ENCODE peak calls at places on chromosome 1, in ten cellular contexts. One of them, this sample, is unnamed.

GRCh38 chr1:111372336-111372965 is 55.1 kb downstream of the OVGP1 start:
- DNase-seq in mucosa of descending colon: no peak
- DNase-seq in HS-27A: no peak
- DNase-seq in caudate nucleus: peak
- DNase-seq in GM12892: no peak
- DNase-seq in activated CD4-positive, alpha-beta T cell treated with anti-CD3 and anti-CD28 coated beads for 36 hours: no peak
- DNase-seq in HFF-Myc: no peak
- DNase-seq in lower lobe of right lung: no peak
- DNase-seq in stimulated activated naive B cell treated with anti-CD40 and anti-IgM and Interleukin-4, amounts not matched to agents 10 μg/mL and 1 μg/mL and 100 μg/mL, for 72 hours: no peak
- DNase-seq in stimulated activated CD4-positive, alpha-beta T cell treated with anti-CD3 and anti-CD28 coated beads, Interleukin-15, amount 100 ng/mL, for 24 hours: no peak
- DNase-seq in this sample: no peak

GRCh38 chr1:54384921-54385726 is 21.1 kb downstream of the SSBP3 start:
- DNase-seq in HS-27A: no peak
- DNase-seq in caudate nucleus: no peak
- DNase-seq in stimulated activated CD4-positive, alpha-beta T cell treated with anti-CD3 and anti-CD28 coated beads, Interleukin-15, amount 100 ng/mL, for 24 hours: no peak
- DNase-seq in stimulated activated naive B cell treated with anti-CD40 and anti-IgM and Interleukin-4, amounts not matched to agents 10 μg/mL and 1 μg/mL and 100 μg/mL, for 72 hours: no peak
- DNase-seq in lower lobe of right lung: no peak
- DNase-seq in HFF-Myc: no peak
- DNase-seq in GM12892: no peak
- DNase-seq in activated CD4-positive, alpha-beta T cell treated with anti-CD3 and anti-CD28 coated beads for 36 hours: no peak
- DNase-seq in mucosa of descending colon: peak
- DNase-seq in this sample: peak

GRCh38 chr1:17060129-17060868 is 6.5 kb upstream of the SDHB start:
- DNase-seq in mucosa of descending colon: no peak
- DNase-seq in stimulated activated CD4-positive, alpha-beta T cell treated with anti-CD3 and anti-CD28 coated beads, Interleukin-15, amount 100 ng/mL, for 24 hours: no peak
- DNase-seq in stimulated activated naive B cell treated with anti-CD40 and anti-IgM and Interleukin-4, amounts not matched to agents 10 μg/mL and 1 μg/mL and 100 μg/mL, for 72 hours: no peak
- DNase-seq in GM12892: no peak
- DNase-seq in caudate nucleus: no peak
- DNase-seq in lower lobe of right lung: no peak
- DNase-seq in HS-27A: no peak
- DNase-seq in HFF-Myc: no peak
- DNase-seq in activated CD4-positive, alpha-beta T cell treated with anti-CD3 and anti-CD28 coated beads for 36 hours: no peak
- DNase-seq in this sample: no peak

GRCh38 chr1:177586429-177586828 is 383.4 kb downstream of the SEC16B start:
- DNase-seq in stimulated activated naive B cell treated with anti-CD40 and anti-IgM and Interleukin-4, amounts not matched to agents 10 μg/mL and 1 μg/mL and 100 μg/mL, for 72 hours: no peak
- DNase-seq in lower lobe of right lung: no peak
- DNase-seq in caudate nucleus: no peak
- DNase-seq in stimulated activated CD4-positive, alpha-beta T cell treated with anti-CD3 and anti-CD28 coated beads, Interleukin-15, amount 100 ng/mL, for 24 hours: no peak
- DNase-seq in GM12892: no peak
- DNase-seq in mucosa of descending colon: no peak
- DNase-seq in HS-27A: peak
- DNase-seq in HFF-Myc: no peak
- DNase-seq in activated CD4-positive, alpha-beta T cell treated with anti-CD3 and anti-CD28 coated beads for 36 hours: no peak
- DNase-seq in this sample: peak

GRCh38 chr1:90370696-90371095 is 346.4 kb downstream of the BARHL2 start:
- DNase-seq in HFF-Myc: no peak
- DNase-seq in stimulated activated CD4-positive, alpha-beta T cell treated with anti-CD3 and anti-CD28 coated beads, Interleukin-15, amount 100 ng/mL, for 24 hours: no peak
- DNase-seq in GM12892: no peak
- DNase-seq in lower lobe of right lung: no peak
- DNase-seq in caudate nucleus: no peak
- DNase-seq in stimulated activated naive B cell treated with anti-CD40 and anti-IgM and Interleukin-4, amounts not matched to agents 10 μg/mL and 1 μg/mL and 100 μg/mL, for 72 hours: no peak
- DNase-seq in mucosa of descending colon: no peak
- DNase-seq in activated CD4-positive, alpha-beta T cell treated with anti-CD3 and anti-CD28 coated beads for 36 hours: no peak
- DNase-seq in HS-27A: peak
- DNase-seq in this sample: no peak

GRCh38 chr1:198352975-198353695 is 187.3 kb downstream of the ATP6V1G3 start:
- DNase-seq in stimulated activated CD4-positive, alpha-beta T cell treated with anti-CD3 and anti-CD28 coated beads, Interleukin-15, amount 100 ng/mL, for 24 hours: no peak
- DNase-seq in HFF-Myc: no peak
- DNase-seq in mucosa of descending colon: no peak
- DNase-seq in HS-27A: no peak
- DNase-seq in lower lobe of right lung: no peak
- DNase-seq in stimulated activated naive B cell treated with anti-CD40 and anti-IgM and Interleukin-4, amounts not matched to agents 10 μg/mL and 1 μg/mL and 100 μg/mL, for 72 hours: no peak
- DNase-seq in GM12892: no peak
- DNase-seq in caudate nucleus: no peak
- DNase-seq in activated CD4-positive, alpha-beta T cell treated with anti-CD3 and anti-CD28 coated beads for 36 hours: no peak
- DNase-seq in this sample: no peak

GRCh38 chr1:219555031-219555667 is 57.8 kb downstream of the ZC3H11B start:
- DNase-seq in GM12892: no peak
- DNase-seq in HS-27A: no peak
- DNase-seq in stimulated activated naive B cell treated with anti-CD40 and anti-IgM and Interleukin-4, amounts not matched to agents 10 μg/mL and 1 μg/mL and 100 μg/mL, for 72 hours: no peak
- DNase-seq in mucosa of descending colon: no peak
- DNase-seq in activated CD4-positive, alpha-beta T cell treated with anti-CD3 and anti-CD28 coated beads for 36 hours: no peak
- DNase-seq in HFF-Myc: no peak
- DNase-seq in lower lobe of right lung: no peak
- DNase-seq in caudate nucleus: no peak
- DNase-seq in stimulated activated CD4-positive, alpha-beta T cell treated with anti-CD3 and anti-CD28 coated beads, Interleukin-15, amount 100 ng/mL, for 24 hours: no peak
- DNase-seq in this sample: no peak

GRCh38 chr1:17498214-17498613 is 41.3 kb upstream of the ARHGEF10L start:
- DNase-seq in lower lobe of right lung: no peak
- DNase-seq in mucosa of descending colon: no peak
- DNase-seq in HFF-Myc: no peak
- DNase-seq in stimulated activated naive B cell treated with anti-CD40 and anti-IgM and Interleukin-4, amounts not matched to agents 10 μg/mL and 1 μg/mL and 100 μg/mL, for 72 hours: no peak
- DNase-seq in activated CD4-positive, alpha-beta T cell treated with anti-CD3 and anti-CD28 coated beads for 36 hours: no peak
- DNase-seq in GM12892: no peak
- DNase-seq in HS-27A: no peak
- DNase-seq in stimulated activated CD4-positive, alpha-beta T cell treated with anti-CD3 and anti-CD28 coated beads, Interleukin-15, amount 100 ng/mL, for 24 hours: no peak
- DNase-seq in caudate nucleus: no peak
- DNase-seq in this sample: no peak

GRCh38 chr1:54047384-54048315 is 5.4 kb downstream of the TMEM59 start:
- DNase-seq in activated CD4-positive, alpha-beta T cell treated with anti-CD3 and anti-CD28 coated beads for 36 hours: no peak
- DNase-seq in caudate nucleus: no peak
- DNase-seq in HFF-Myc: no peak
- DNase-seq in mucosa of descending colon: no peak
- DNase-seq in stimulated activated CD4-positive, alpha-beta T cell treated with anti-CD3 and anti-CD28 coated beads, Interleukin-15, amount 100 ng/mL, for 24 hours: no peak
- DNase-seq in HS-27A: no peak
- DNase-seq in lower lobe of right lung: no peak
- DNase-seq in GM12892: no peak
- DNase-seq in stimulated activated naive B cell treated with anti-CD40 and anti-IgM and Interleukin-4, amounts not matched to agents 10 μg/mL and 1 μg/mL and 100 μg/mL, for 72 hours: no peak
- DNase-seq in this sample: peak

GRCh38 chr1:53868565-53868964 is 21.0 kb downstream of the YIPF1 start:
- DNase-seq in caudate nucleus: no peak
- DNase-seq in mucosa of descending colon: no peak
- DNase-seq in lower lobe of right lung: no peak
- DNase-seq in stimulated activated CD4-positive, alpha-beta T cell treated with anti-CD3 and anti-CD28 coated beads, Interleukin-15, amount 100 ng/mL, for 24 hours: no peak
- DNase-seq in HS-27A: no peak
- DNase-seq in HFF-Myc: no peak
- DNase-seq in stimulated activated naive B cell treated with anti-CD40 and anti-IgM and Interleukin-4, amounts not matched to agents 10 μg/mL and 1 μg/mL and 100 μg/mL, for 72 hours: no peak
- DNase-seq in activated CD4-positive, alpha-beta T cell treated with anti-CD3 and anti-CD28 coated beads for 36 hours: no peak
- DNase-seq in GM12892: no peak
- DNase-seq in this sample: no peak

GRCh38 chr1:234725177-234726132 is 115.5 kb upstream of the IRF2BP2 start:
- DNase-seq in stimulated activated naive B cell treated with anti-CD40 and anti-IgM and Interleukin-4, amounts not matched to agents 10 μg/mL and 1 μg/mL and 100 μg/mL, for 72 hours: no peak
- DNase-seq in HS-27A: no peak
- DNase-seq in activated CD4-positive, alpha-beta T cell treated with anti-CD3 and anti-CD28 coated beads for 36 hours: peak
- DNase-seq in GM12892: no peak
- DNase-seq in lower lobe of right lung: no peak
- DNase-seq in HFF-Myc: no peak
- DNase-seq in stimulated activated CD4-positive, alpha-beta T cell treated with anti-CD3 and anti-CD28 coated beads, Interleukin-15, amount 100 ng/mL, for 24 hours: peak
- DNase-seq in mucosa of descending colon: peak
- DNase-seq in caudate nucleus: no peak
- DNase-seq in this sample: no peak

GRCh38 chr1:176504848-176505553 is 42.0 kb downstream of the PAPPA2 start:
- DNase-seq in HS-27A: no peak
- DNase-seq in caudate nucleus: no peak
- DNase-seq in activated CD4-positive, alpha-beta T cell treated with anti-CD3 and anti-CD28 coated beads for 36 hours: no peak
- DNase-seq in stimulated activated CD4-positive, alpha-beta T cell treated with anti-CD3 and anti-CD28 coated beads, Interleukin-15, amount 100 ng/mL, for 24 hours: no peak
- DNase-seq in mucosa of descending colon: no peak
- DNase-seq in HFF-Myc: no peak
- DNase-seq in lower lobe of right lung: no peak
- DNase-seq in GM12892: no peak
- DNase-seq in stimulated activated naive B cell treated with anti-CD40 and anti-IgM and Interleukin-4, amounts not matched to agents 10 μg/mL and 1 μg/mL and 100 μg/mL, for 72 hours: no peak
- DNase-seq in this sample: no peak

GRCh38 chr1:185438936-185439335 is 121.9 kb upstream of the IVNS1ABP start:
- DNase-seq in activated CD4-positive, alpha-beta T cell treated with anti-CD3 and anti-CD28 coated beads for 36 hours: no peak
- DNase-seq in stimulated activated naive B cell treated with anti-CD40 and anti-IgM and Interleukin-4, amounts not matched to agents 10 μg/mL and 1 μg/mL and 100 μg/mL, for 72 hours: no peak
- DNase-seq in caudate nucleus: no peak
- DNase-seq in stimulated activated CD4-positive, alpha-beta T cell treated with anti-CD3 and anti-CD28 coated beads, Interleukin-15, amount 100 ng/mL, for 24 hours: no peak
- DNase-seq in lower lobe of right lung: no peak
- DNase-seq in mucosa of descending colon: no peak
- DNase-seq in HS-27A: no peak
- DNase-seq in GM12892: no peak
- DNase-seq in HFF-Myc: no peak
- DNase-seq in this sample: peak

This sample was measured in HFFc6.